ENCODE peak calls at places on chromosomes 12 and 14, in six cellular contexts. I is neuronal stem cell, O is mesendoderm, V is IMR-90, K is trophoblast cell, J is mesenchymal stem cell. L is an unnamed sample.
A peak's percentile ranks its signal among the peaks of the same experiment; 100 is the strongest.

GRCh38 chr12:1984759-1985158 is 19.5 kb downstream of the DCP1B start:
- DNase-seq in I (no peak), O (no peak), V (no peak), K (no peak), J (no peak), L (no peak)

GRCh38 chr12:64385019-64385418 is 5.5 kb downstream of the C12orf56 start:
- DNase-seq in I (no peak), O (no peak), V (no peak), K (no peak), J (no peak), L (no peak)

GRCh38 chr12:49909826-49910225 is 6.1 kb upstream of the FAIM2 start:
- DNase-seq in I (peak; percentile 49), O (peak; percentile 74), V (peak; percentile 69), K (peak; percentile 49), J (peak; percentile 36), L (peak; percentile 85)

GRCh38 chr12:68042212-68042699 is 53.0 kb downstream of the IFNG-AS1 start:
- DNase-seq in I (no peak), O (peak; percentile 39), V (peak; percentile 3), K (no peak), J (peak; percentile 4), L (no peak)

GRCh38 chr12:123269980-123270379 is 1.7 kb downstream of the CDK2AP1 start:
- DNase-seq in I (no peak), O (peak; percentile 56), V (no peak), K (peak; percentile 9), J (no peak), L (no peak)

GRCh38 chr12:26056335-26056734 is 68.5 kb downstream of the BHLHE41 start:
- DNase-seq in I (no peak), O (no peak), V (peak; percentile 59), K (no peak), J (no peak), L (no peak)

GRCh38 chr14:92846162-92846897 is 52.2 kb downstream of the GOLGA5 start:
- DNase-seq in I (no peak), O (no peak), V (peak; percentile 82), K (peak; percentile 44), J (peak; percentile 81), L (no peak)

GRCh38 chr12:84842406-84843013 is 70.1 kb downstream of the SLC6A15 start:
- DNase-seq in I (peak; percentile 20), O (peak; percentile 40), V (peak; percentile 51), K (peak; percentile 67), J (peak; percentile 60), L (no peak)

GRCh38 chr14:65676361-65677014 is 264.0 kb downstream of the FUT8 start:
- DNase-seq in I (no peak), O (no peak), V (peak; percentile 3), K (no peak), J (no peak), L (no peak)

GRCh38 chr12:132804426-132804861 is 24.2 kb downstream of the GOLGA3 start:
- DNase-seq in I (no peak), O (peak; percentile 23), V (no peak), K (no peak), J (no peak), L (peak; percentile 83)

GRCh38 chr12:6211421-6211869 is 11.2 kb downstream of the CD9 start:
- DNase-seq in I (no peak), O (no peak), V (peak; percentile 91), K (no peak), J (peak; percentile 89), L (no peak)

GRCh38 chr14:74983343-74983742 is 19.4 kb upstream of the EIF2B2 start:
- DNase-seq in I (no peak), O (no peak), V (no peak), K (peak; percentile 58), J (no peak), L (no peak)

GRCh38 chr12:25500651-25501050 is 52.4 kb downstream of the LMNTD1 start:
- DNase-seq in I (no peak), O (no peak), V (no peak), K (peak; percentile 94), J (no peak), L (no peak)

GRCh38 chr14:54087376-54087775 is 130.8 kb upstream of the BMP4 start:
- DNase-seq in I (no peak), O (no peak), V (no peak), K (no peak), J (no peak), L (no peak)

GRCh38 chr14:30582376-30582775 is 23.4 kb downstream of the G2E3 start:
- DNase-seq in I (no peak), O (no peak), V (no peak), K (no peak), J (no peak), L (no peak)

GRCh38 chr14:87049886-87050820 is 942.8 kb downstream of the GALC start:
- DNase-seq in I (no peak), O (peak; percentile 90), V (peak; percentile 47), K (peak; percentile 67), J (peak; percentile 54), L (peak; percentile 54)

GRCh38 chr12:123150273-123150803 is 552 bp downstream of the PITPNM2 start:
- DNase-seq in I (no peak), O (no peak), V (no peak), K (peak; percentile 38), J (peak; percentile 20), L (no peak)

GRCh38 chr14:102508410-102508773 is 1.2 kb downstream of the ANKRD9 start:
- DNase-seq in I (no peak), O (no peak), V (no peak), K (peak; percentile 90), J (no peak), L (no peak)

GRCh38 chr14:91387135-91387849 is 30.3 kb downstream of the CCDC88C start:
- DNase-seq in I (no peak), O (no peak), V (peak; percentile 40), K (no peak), J (peak; percentile 66), L (no peak)

GRCh38 chr14:95106966-95107365 is 50.4 kb downstream of the DICER1 start:
- DNase-seq in I (no peak), O (no peak), V (peak; percentile 32), K (no peak), J (no peak), L (no peak)

GRCh38 chr14:52267501-52268190 is at the start of gene PTGDR:
- DNase-seq in I (peak; percentile 30), O (peak; percentile 57), V (no peak), K (no peak), J (peak; percentile 21), L (peak; percentile 59)

GRCh38 chr12:90909069-90909676 is 45.8 kb downstream of the CCER1 start:
- DNase-seq in I (peak; percentile 31), O (peak; percentile 61), V (peak; percentile 67), K (peak; percentile 70), J (peak; percentile 64), L (peak; percentile 37)

GRCh38 chr12:10720974-10721565 is 2.1 kb downstream of the YBX3 start:
- DNase-seq in I (no peak), O (peak; percentile 15), V (no peak), K (no peak), J (peak; percentile 27), L (no peak)

GRCh38 chr14:45715946-45716345 is 462.9 kb upstream of the MIS18BP1 start:
- DNase-seq in I (no peak), O (no peak), V (no peak), K (no peak), J (no peak), L (no peak)

DNA sequence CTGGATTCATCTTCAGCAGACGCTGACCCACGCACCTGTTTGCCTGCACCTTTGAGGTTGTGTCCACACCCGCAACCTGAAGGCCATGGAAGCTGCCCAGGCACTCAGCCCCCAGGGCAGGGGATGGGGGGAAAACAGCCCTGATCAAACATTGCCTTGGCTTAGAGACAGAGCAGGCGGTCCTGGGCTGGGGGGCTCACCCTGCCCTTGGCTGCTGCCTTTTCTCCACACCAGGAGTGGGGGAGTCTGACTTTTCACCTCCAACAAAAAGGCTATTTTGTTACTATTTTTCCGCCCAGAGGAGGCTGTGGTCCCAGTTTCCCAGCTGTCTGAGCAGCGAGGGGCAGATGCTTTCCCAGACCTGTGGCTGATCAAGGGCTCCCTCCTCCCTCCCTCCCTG is 24.2 kb downstream of the BCL11B start:
- DNase-seq in I (no peak), O (no peak), V (no peak), K (no peak), J (no peak), L (no peak)
- H3K4me2 ChIP-seq in I (no peak overlapping the region), O (no peak overlapping the region), V (no peak overlapping the region), K (no peak overlapping the region), J (no peak overlapping the region), L (peak overlapping the region; percentile 75)

GRCh38 chr12:124917841-124918621 is 3.6 kb upstream of the UBC start:
- DNase-seq in I (no peak), O (peak; percentile 36), V (peak; percentile 21), K (peak; percentile 90), J (no peak), L (no peak)

GRCh38 chr12:124919646-124920352 is 5.3 kb upstream of the UBC start:
- DNase-seq in I (no peak), O (peak; percentile 46), V (peak; percentile 38), K (peak; percentile 94), J (peak; percentile 77), L (peak; percentile 38)

GRCh38 chr12:124920353-124920935 is 6.0 kb upstream of the UBC start:
- DNase-seq in I (no peak), O (peak; percentile 69), V (no peak), K (peak; percentile 6), J (no peak), L (no peak)

GRCh38 chr12:124923906-124924734 is 9.7 kb upstream of the UBC start:
- DNase-seq in I (no peak), O (peak; percentile 93), V (peak; percentile 82), K (peak; percentile 100), J (peak; percentile 80), L (peak; percentile 84)

GRCh38 chr12:124921200-124922008 is 7.0 kb upstream of the UBC start:
- DNase-seq in I (no peak), O (peak; percentile 79), V (peak; percentile 66), K (peak; percentile 67), J (peak; percentile 72), L (peak; percentile 85)
- H2BK120ac ChIP-seq in I (no peak overlapping the region), O (no peak overlapping the region), V (no peak overlapping the region), K (peak overlapping the region; percentile 9), J (no peak overlapping the region), L (no peak overlapping the region)

DNA sequence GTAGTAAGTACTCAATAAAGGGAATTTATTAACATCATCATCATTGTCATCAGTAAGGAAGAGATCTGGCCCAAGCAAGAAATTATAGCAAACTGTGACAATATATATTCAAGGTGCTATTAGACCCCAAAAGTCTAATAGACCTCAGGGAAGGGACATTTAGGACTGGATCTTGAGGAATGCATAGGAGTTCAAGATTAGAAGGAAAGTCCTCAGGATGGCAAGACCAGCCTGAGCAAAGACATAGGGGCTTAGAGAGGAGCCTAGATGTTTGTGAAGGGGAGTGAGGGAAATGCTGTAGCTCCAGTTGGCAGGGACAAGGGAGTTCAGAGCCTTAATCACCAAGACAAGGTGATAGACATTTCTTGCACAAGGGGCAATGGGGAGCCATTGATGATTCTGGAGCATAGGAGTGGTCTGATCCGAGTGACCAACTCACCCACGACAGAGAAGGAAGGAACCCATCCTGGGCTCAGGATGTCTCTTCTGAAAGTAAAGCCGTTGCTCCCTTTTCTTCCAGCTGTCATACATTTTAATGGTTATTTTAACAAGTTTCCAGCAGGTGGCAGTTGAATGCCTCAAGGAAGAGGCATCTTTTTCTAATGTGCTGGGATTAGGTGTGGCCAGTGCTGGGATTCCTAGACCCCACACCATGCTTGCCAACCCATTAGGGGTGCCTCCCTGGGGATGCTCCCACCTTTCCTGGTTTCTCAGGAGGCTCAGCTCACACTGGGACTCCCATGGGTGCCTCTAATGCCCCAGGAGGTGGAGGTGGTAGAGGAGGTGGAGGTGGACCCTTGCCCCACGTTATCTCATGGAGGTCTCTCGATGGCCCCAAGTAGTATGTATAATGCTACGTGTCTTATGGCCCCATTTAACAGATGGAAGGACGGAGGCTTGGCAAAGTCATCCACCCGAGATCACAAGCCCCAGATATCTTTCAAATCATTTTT is 37.8 kb downstream of the PHETA1 start:
- DNase-seq in I (no peak), O (peak; percentile 79), V (peak; percentile 24), K (peak; percentile 70), J (peak; percentile 66), L (no peak)
- H3K4me2 ChIP-seq in I (no peak overlapping the region), O (no peak overlapping the region), V (no peak overlapping the region), K (no peak overlapping the region), J (no peak overlapping the region), L (no peak overlapping the region)

GRCh38 chr12:70645494-70646317 is 8.5 kb upstream of the PTPRB start:
- DNase-seq in I (no peak), O (peak; percentile 65), V (peak; percentile 85), K (peak; percentile 84), J (peak; percentile 70), L (peak; percentile 57)
- H2BK120ac ChIP-seq in I (no peak overlapping the region), O (no peak overlapping the region), V (peak overlapping the region; percentile 87), K (peak overlapping the region; percentile 94), J (no peak overlapping the region), L (no peak overlapping the region)